ENCODE peak calls at places on chromosome 1, in ten cellular contexts. I is activated CD8-positive, alpha-beta T cell treated with anti-CD3 and anti-CD28 coated beads, Interleukin-2, amount 10 ng/mL, durations not matched to agents 7 days and 5 days; H is Right ventricle myocardium superior; N is uterus; Y is SK-N-DZ; V is effector CD4-positive, alpha-beta T cell; R is left colon; E is EH; O is mesothelial cell of epicardium; K is neural crest cell. T is an unnamed sample.

GRCh38 chr1:178330848-178331497 is 165.8 kb downstream of the CLEC20A start:
- DNase-seq in I (no peak), H (no peak), N (no peak), Y (no peak), V (no peak), R (no peak), E (no peak), O (no peak), K (no peak), T (no peak)

GRCh38 chr1:236854602-236854978 is 59.5 kb downstream of the MTR start:
- DNase-seq in I (no peak), H (no peak), N (no peak), Y (no peak), V (no peak), R (no peak), E (peak; percentile 94), O (no peak), K (no peak), T (no peak)

GRCh38 chr1:87980494-87980893 is 651.8 kb downstream of the LMO4 start:
- DNase-seq in I (no peak), H (no peak), N (no peak), Y (no peak), V (no peak), R (no peak), E (no peak), O (no peak), K (no peak), T (no peak)

GRCh38 chr1:202058001-202058908 is 47.9 kb downstream of the ELF3 start:
- DNase-seq in I (no peak), H (no peak), N (no peak), Y (no peak), V (no peak), R (no peak), E (peak; percentile 67), O (no peak), K (no peak), T (peak; percentile 37)

GRCh38 chr1:3369437-3370076 is 84.9 kb upstream of the ARHGEF16 start:
- DNase-seq in I (no peak), H (peak; percentile 62), N (peak; percentile 59), Y (no peak), V (no peak), R (no peak), E (peak; percentile 85), O (no peak), K (no peak), T (no peak)

GRCh38 chr1:924619-925323 is 1.0 kb downstream of the SAMD11 start:
- DNase-seq in I (no peak), H (no peak), N (peak; percentile 64), Y (no peak), V (no peak), R (peak; percentile 49), E (peak; percentile 65), O (no peak), K (no peak), T (peak; percentile 74)

GRCh38 chr1:159918918-159919195 is 6.5 kb downstream of the TAGLN2 start:
- DNase-seq in I (no peak), H (no peak), N (no peak), Y (no peak), V (no peak), R (no peak), E (no peak), O (no peak), K (no peak), T (no peak)

GRCh38 chr1:86965012-86965826 is 50.8 kb downstream of the HS2ST1 start:
- DNase-seq in I (peak; percentile 24), H (no peak), N (no peak), Y (peak; percentile 11), V (no peak), R (peak; percentile 18), E (peak; percentile 55), O (no peak), K (no peak), T (no peak)

GRCh38 chr1:56418047-56418680 is 161.2 kb downstream of the PLPP3 start:
- DNase-seq in I (no peak), H (peak; percentile 42), N (no peak), Y (no peak), V (no peak), R (no peak), E (no peak), O (no peak), K (no peak), T (no peak)

GRCh38 chr1:197619008-197619640 is 156.2 kb downstream of the DENND1B start:
- DNase-seq in I (no peak), H (no peak), N (no peak), Y (no peak), V (no peak), R (no peak), E (peak; percentile 49), O (no peak), K (no peak), T (peak; percentile 17)

GRCh38 chr1:64664287-64664686 is 80.6 kb upstream of the RAVER2 start:
- DNase-seq in I (no peak), H (no peak), N (no peak), Y (no peak), V (no peak), R (no peak), E (no peak), O (no peak), K (peak; percentile 33), T (no peak)

GRCh38 chr1:206600527-206600926 is 11.7 kb downstream of the EIF2D start:
- DNase-seq in I (no peak), H (no peak), N (no peak), Y (no peak), V (no peak), R (no peak), E (peak; percentile 14), O (no peak), K (no peak), T (no peak)

GRCh38 chr1:64519921-64520320 is 50.0 kb downstream of the CACHD1 start:
- DNase-seq in I (no peak), H (no peak), N (no peak), Y (no peak), V (no peak), R (no peak), E (peak; percentile 87), O (no peak), K (no peak), T (no peak)

GRCh38 chr1:12636098-12636950 is 7.6 kb upstream of the AADACL4 start:
- DNase-seq in I (no peak), H (peak; percentile 66), N (peak; percentile 40), Y (no peak), V (no peak), R (no peak), E (peak; percentile 72), O (no peak), K (no peak), T (no peak)

GRCh38 chr1:21865943-21866628 is 54.0 kb downstream of the LDLRAD2 start:
- DNase-seq in I (no peak), H (no peak), N (no peak), Y (peak; percentile 30), V (no peak), R (peak; percentile 25), E (no peak), O (no peak), K (no peak), T (peak; percentile 17)

GRCh38 chr1:179881642-179882252 is 338 bp upstream of the TOR1AIP1 start:
- DNase-seq in I (no peak), H (no peak), N (peak; percentile 89), Y (peak; percentile 91), V (no peak), R (no peak), E (peak; percentile 96), O (no peak), K (no peak), T (no peak)

GRCh38 chr1:158654570-158654969 is 31.9 kb downstream of the SPTA1 start:
- DNase-seq in I (no peak), H (no peak), N (no peak), Y (no peak), V (no peak), R (no peak), E (no peak), O (no peak), K (no peak), T (no peak)

GRCh38 chr1:174239541-174239940 is 80.2 kb downstream of the RABGAP1L start:
- DNase-seq in I (no peak), H (no peak), N (no peak), Y (no peak), V (no peak), R (no peak), E (no peak), O (no peak), K (no peak), T (no peak)

GRCh38 chr1:79551321-79551720 is 544.8 kb upstream of the ADGRL4 start:
- DNase-seq in I (no peak), H (no peak), N (no peak), Y (no peak), V (no peak), R (no peak), E (peak; percentile 5), O (no peak), K (no peak), T (no peak)

GRCh38 chr1:175206687-175207086 is 14.1 kb upstream of the KIAA0040 start:
- DNase-seq in I (no peak), H (no peak), N (no peak), Y (no peak), V (no peak), R (no peak), E (no peak), O (no peak), K (no peak), T (no peak)

GRCh38 chr1:19866758-19867157 is 15.4 kb upstream of the OTUD3 start:
- DNase-seq in I (no peak), H (no peak), N (no peak), Y (no peak), V (no peak), R (no peak), E (peak; percentile 80), O (no peak), K (no peak), T (no peak)

GRCh38 chr1:243292117-243292516 is 36.3 kb downstream of the SDCCAG8 start:
- DNase-seq in I (no peak), H (no peak), N (no peak), Y (no peak), V (no peak), R (no peak), E (no peak), O (no peak), K (no peak), T (no peak)

GRCh38 chr1:57623039-57623790 is 199.4 kb upstream of the DAB1 start:
- DNase-seq in I (no peak), H (peak; percentile 70), N (no peak), Y (no peak), V (no peak), R (peak; percentile 6), E (no peak), O (no peak), K (peak; percentile 14), T (no peak)

GRCh38 chr1:44576456-44577150 is 97.7 kb downstream of the TMEM53 start:
- DNase-seq in I (no peak), H (no peak), N (no peak), Y (no peak), V (no peak), R (no peak), E (no peak), O (no peak), K (no peak), T (no peak)

GRCh38 chr1:116514708-116515525 is 55.9 kb downstream of the CD58 start:
- DNase-seq in I (peak; percentile 76), H (no peak), N (no peak), Y (no peak), V (peak; percentile 54), R (no peak), E (peak; percentile 46), O (no peak), K (no peak), T (no peak)

GRCh38 chr1:200279810-200280411 is 129.9 kb downstream of the ZNF281 start:
- DNase-seq in I (peak; percentile 40), H (no peak), N (no peak), Y (peak; percentile 20), V (no peak), R (peak; percentile 63), E (peak; percentile 67), O (no peak), K (peak; percentile 42), T (peak; percentile 30)

GRCh38 chr1:109818351-109819325 is 54.9 kb upstream of the EPS8L3 start:
- DNase-seq in I (no peak), H (peak; percentile 64), N (no peak), Y (no peak), V (no peak), R (no peak), E (peak; percentile 50), O (no peak), K (no peak), T (no peak)

T was measured in NCI-H526 treated with DMSO at 0.1 percent for 48 hours.